ENCODE peak calls at places on chromosome 6, in six cellular contexts. C is A549, W is body of pancreas, T is GM12891, H is IMR-90, E is K562. L is an unnamed sample.

GRCh38 chr6:5942591-5942990 is 64.1 kb downstream of the NRN1 start:
- DNase-seq in C (no peak), W (no peak), T (no peak), H (no peak), E (no peak), L (no peak)

GRCh38 chr6:104019075-104019474 is 840.6 kb downstream of the HACE1 start:
- DNase-seq in C (no peak), W (no peak), T (no peak), H (no peak), E (no peak), L (no peak)

GRCh38 chr6:76681781-76682180 is 609.3 kb upstream of the IMPG1 start:
- DNase-seq in C (no peak), W (no peak), T (no peak), H (no peak), E (no peak), L (no peak)

GRCh38 chr6:133033263-133033662 is 207.9 kb upstream of the EYA4 start:
- DNase-seq in C (no peak), W (no peak), T (no peak), H (peak; percentile 62), E (no peak), L (no peak)

GRCh38 chr6:24431045-24431451 is 28.3 kb downstream of the MRS2 start:
- DNase-seq in C (peak; percentile 57), W (peak; percentile 30), T (no peak), H (peak; percentile 54), E (peak; percentile 67), L (peak; percentile 37)

GRCh38 chr6:118886641-118887040 is 7.3 kb upstream of the ASF1A start:
- DNase-seq in C (no peak), W (no peak), T (no peak), H (no peak), E (no peak), L (no peak)

GRCh38 chr6:170046786-170047626 is 243.9 kb downstream of the DLL1 start:
- DNase-seq in C (no peak), W (peak; percentile 57), T (no peak), H (no peak), E (no peak), L (no peak)

GRCh38 chr6:15522856-15523529 is 139.8 kb downstream of the DTNBP1 start:
- DNase-seq in C (no peak), W (no peak), T (no peak), H (no peak), E (no peak), L (no peak)

GRCh38 chr6:106553440-106553839 is 75.9 kb downstream of the RTN4IP1 start:
- DNase-seq in C (no peak), W (no peak), T (no peak), H (no peak), E (no peak), L (no peak)

GRCh38 chr6:150425508-150425907 is 56.7 kb downstream of the IYD start:
- DNase-seq in C (no peak), W (no peak), T (no peak), H (no peak), E (no peak), L (no peak)

GRCh38 chr6:90611543-90611864 is 24.6 kb upstream of the MAP3K7 start:
- DNase-seq in C (no peak), W (no peak), T (no peak), H (no peak), E (no peak), L (no peak)

GRCh38 chr6:132526461-132526860 is 11.6 kb upstream of the TAAR9 start:
- DNase-seq in C (no peak), W (no peak), T (no peak), H (no peak), E (no peak), L (no peak)

GRCh38 chr6:21595265-21595950 is 1.9 kb downstream of the SOX4 start:
- DNase-seq in C (peak; percentile 42), W (peak; percentile 46), T (peak; percentile 36), H (no peak), E (no peak), L (no peak)

GRCh38 chr6:14721103-14721758 is 524.6 kb upstream of the JARID2 start:
- DNase-seq in C (peak; percentile 39), W (peak; percentile 59), T (no peak), H (peak; percentile 49), E (no peak), L (no peak)

GRCh38 chr6:126535138-126535537 is 195.2 kb downstream of the CENPW start:
- DNase-seq in C (no peak), W (no peak), T (no peak), H (no peak), E (no peak), L (no peak)

GRCh38 chr6:170429457-170429856 is 122.9 kb downstream of the FAM120B start:
- DNase-seq in C (no peak), W (no peak), T (no peak), H (no peak), E (peak; percentile 41), L (no peak)

GRCh38 chr6:122066200-122066599 is 333.3 kb upstream of the HSF2 start:
- DNase-seq in C (no peak), W (no peak), T (no peak), H (no peak), E (no peak), L (no peak)

GRCh38 chr6:82385102-82385501 is 21.5 kb downstream of the TPBG start:
- DNase-seq in C (no peak), W (no peak), T (no peak), H (no peak), E (no peak), L (no peak)

GRCh38 chr6:133341607-133342158 is 100.5 kb downstream of the EYA4 start:
- DNase-seq in C (peak; percentile 75), W (peak; percentile 15), T (no peak), H (peak; percentile 93), E (no peak), L (no peak)

GRCh38 chr6:43471399-43471798 is 6.0 kb upstream of the TJAP1 start:
- DNase-seq in C (no peak), W (peak; percentile 22), T (no peak), H (no peak), E (no peak), L (no peak)

GRCh38 chr6:168326294-168327261 is 7.0 kb upstream of the DACT2 start:
- DNase-seq in C (peak; percentile 16), W (peak; percentile 29), T (no peak), H (no peak), E (no peak), L (no peak)

GRCh38 chr6:133889557-133890301 is 816 bp downstream of the TCF21 start:
- DNase-seq in C (no peak), W (no peak), T (no peak), H (peak; percentile 73), E (no peak), L (no peak)

GRCh38 chr6:44456070-44456965 is 68.8 kb downstream of the CDC5L start:
- DNase-seq in C (peak; percentile 48), W (peak; percentile 40), T (peak; percentile 45), H (peak; percentile 50), E (peak; percentile 82), L (peak; percentile 61)

GRCh38 chr6:84773431-84774173 is 9.2 kb upstream of the TBX18 start:
- DNase-seq in C (peak; percentile 68), W (no peak), T (no peak), H (no peak), E (no peak), L (no peak)

GRCh38 chr6:34934516-34934915 is 45.5 kb downstream of the ANKS1A start:
- DNase-seq in C (no peak), W (peak; percentile 92), T (no peak), H (peak; percentile 59), E (no peak), L (no peak)

GRCh38 chr6:121600389-121601233 is 165.2 kb downstream of the GJA1 start:
- DNase-seq in C (no peak), W (no peak), T (no peak), H (peak; percentile 62), E (no peak), L (no peak)

GRCh38 chr6:35016417-35017221 is 124.5 kb downstream of the TCP11 start:
- DNase-seq in C (no peak), W (peak; percentile 36), T (no peak), H (peak; percentile 88), E (no peak), L (no peak)

GRCh38 chr6:138455746-138456392 is 43.4 kb downstream of the NHSL1 start:
- DNase-seq in C (peak; percentile 2), W (peak; percentile 46), T (peak; percentile 20), H (peak; percentile 52), E (no peak), L (no peak)

GRCh38 chr6:7140631-7141366 is 33.0 kb downstream of the RREB1 start:
- DNase-seq in C (peak; percentile 60), W (peak; percentile 90), T (peak; percentile 70), H (peak; percentile 66), E (peak; percentile 99), L (peak; percentile 87)
- TF ChIP-seq POLR2A in C (peak; percentile 51), W (peak; percentile 84), T (peak; percentile 75), H (peak; percentile 80), E (peak; percentile 86), L (peak; percentile 45)

DNA sequence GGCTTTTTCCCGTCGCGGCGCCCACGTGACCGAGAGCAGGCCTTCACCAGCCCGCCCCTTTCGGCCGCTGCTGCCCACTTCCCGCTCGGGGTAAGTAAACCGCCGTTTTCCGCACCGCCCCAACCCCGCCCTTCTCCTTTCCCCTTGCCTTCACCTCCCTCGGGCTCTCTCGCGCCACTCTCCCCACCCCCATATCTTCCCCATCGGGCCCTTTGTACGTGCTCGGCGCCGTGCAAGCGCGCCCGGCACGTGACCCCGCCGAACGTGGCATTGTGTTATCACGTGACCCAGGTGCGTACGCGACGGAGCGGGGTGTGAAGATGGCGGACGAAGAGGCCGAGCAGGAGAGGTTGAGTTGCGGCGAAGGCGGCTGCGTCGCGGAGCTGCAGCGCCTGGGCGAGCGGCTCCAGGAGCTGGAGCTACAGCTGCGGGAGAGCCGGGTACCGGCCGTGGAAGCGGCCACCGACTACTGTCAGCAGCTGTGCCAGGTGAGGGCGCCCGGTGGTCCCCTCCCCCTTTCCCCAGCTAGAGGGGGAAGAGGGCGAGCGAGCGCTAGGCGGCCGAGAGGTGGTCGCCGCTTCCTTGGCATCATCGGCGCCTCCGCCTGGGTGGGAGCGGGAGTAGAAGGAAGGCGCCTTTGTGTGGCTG is at the start of gene ZNF292:
- DNase-seq in C (peak; percentile 95), W (peak; percentile 97), T (peak; percentile 78), H (peak; percentile 97), E (peak; percentile 86), L (peak; percentile 71)
- TF ChIP-seq POLR2A in C (peak; percentile 51), W (peak; percentile 74), T (peak; percentile 63), H (peak; percentile 59), E (peak; percentile 72), L (peak; percentile 74)

GRCh38 chr6:145080651-145081050 is 654.7 kb downstream of the EPM2A start:
- DNase-seq in C (no peak), W (no peak), T (no peak), H (no peak), E (no peak), L (no peak)

GRCh38 chr6:145076110-145076841 is 659.0 kb downstream of the EPM2A start:
- DNase-seq in C (no peak), W (no peak), T (no peak), H (no peak), E (no peak), L (no peak)

GRCh38 chr6:145075425-145075824 is 659.9 kb downstream of the EPM2A start:
- DNase-seq in C (peak; percentile 1), W (no peak), T (no peak), H (no peak), E (no peak), L (no peak)

GRCh38 chr6:145074805-145075204 is 660.5 kb downstream of the EPM2A start:
- DNase-seq in C (no peak), W (no peak), T (no peak), H (no peak), E (no peak), L (no peak)

GRCh38 chr6:145077382-145077781 is 657.9 kb downstream of the EPM2A start:
- DNase-seq in C (no peak), W (no peak), T (no peak), H (no peak), E (no peak), L (no peak)
- TF ChIP-seq POLR2A in C (no peak), W (no peak), T (no peak), H (no peak), E (no peak), L (no peak)

GRCh38 chr6:63448229-63448628 is 124.1 kb upstream of the LOC128125822 start:
- DNase-seq in C (peak; percentile 80), W (no peak), T (no peak), H (no peak), E (no peak), L (no peak)
- TF ChIP-seq POLR2A in C (no peak), W (no peak), T (no peak), H (no peak), E (no peak), L (no peak)